ENCODE peak calls at places on chromosomes 7 and 10, in five cellular contexts. G is colonic mucosa, X is lung, N is spleen, M is foreskin fibroblast. T is an unnamed sample.

GRCh38 chr10:5623081-5623748 is 43.2 kb downstream of the ASB13 start:
- DNase-seq in G (peak; percentile 97), X (peak; percentile 91), N (peak; percentile 95), M (peak; percentile 93), T (no peak)

GRCh38 chr10:78972160-78972946 is 96.4 kb upstream of the ZMIZ1 start:
- DNase-seq in G (peak; percentile 52), X (peak; percentile 45), N (no peak), M (peak; percentile 86), T (peak; percentile 33)

GRCh38 chr10:107971411-107971810 is 806.9 kb upstream of the SORCS1 start:
- DNase-seq in G (no peak), X (no peak), N (no peak), M (peak; percentile 90), T (peak; percentile 80)

GRCh38 chr7:69756235-69756634 is 158.0 kb downstream of the AUTS2 start:
- DNase-seq in G (no peak), X (no peak), N (no peak), M (no peak), T (no peak)

GRCh38 chr7:41881313-41882130 is 178.6 kb upstream of the INHBA start:
- DNase-seq in G (peak; percentile 53), X (peak; percentile 70), N (peak; percentile 93), M (no peak), T (no peak)

GRCh38 chr7:53281312-53281711 is 245.9 kb downstream of the POM121L12 start:
- DNase-seq in G (no peak), X (no peak), N (no peak), M (no peak), T (no peak)

GRCh38 chr7:74371381-74372059 is 82.2 kb upstream of the GTF2IRD1 start:
- DNase-seq in G (peak; percentile 75), X (peak; percentile 37), N (no peak), M (peak; percentile 14), T (no peak)

GRCh38 chr7:112495820-112496462 is 15.2 kb downstream of the LSMEM1 start:
- DNase-seq in G (peak; percentile 47), X (no peak), N (no peak), M (peak; percentile 82), T (no peak)

GRCh38 chr7:159030490-159031134 is 114.1 kb downstream of the VIPR2 start:
- DNase-seq in G (peak; percentile 56), X (peak; percentile 56), N (no peak), M (no peak), T (no peak)

GRCh38 chr10:113019692-113020424 is 69.8 kb downstream of the TCF7L2 start:
- DNase-seq in G (no peak), X (no peak), N (no peak), M (no peak), T (no peak)

GRCh38 chr10:62374862-62375710 is 917 bp downstream of the ZNF365 start:
- DNase-seq in G (no peak), X (no peak), N (no peak), M (peak; percentile 43), T (no peak)

GRCh38 chr7:39184387-39184786 is 206.7 kb downstream of the POU6F2 start:
- DNase-seq in G (no peak), X (no peak), N (no peak), M (no peak), T (no peak)

GRCh38 chr7:39181398-39181797 is 203.7 kb downstream of the POU6F2 start:
- DNase-seq in G (no peak), X (no peak), N (no peak), M (no peak), T (no peak)

GRCh38 chr7:39186131-39186530 is 208.4 kb downstream of the POU6F2 start:
- DNase-seq in G (no peak), X (no peak), N (no peak), M (no peak), T (no peak)

GRCh38 chr7:39187130-39187529 is 209.4 kb downstream of the POU6F2 start:
- DNase-seq in G (no peak), X (no peak), N (no peak), M (no peak), T (no peak)

DNA sequence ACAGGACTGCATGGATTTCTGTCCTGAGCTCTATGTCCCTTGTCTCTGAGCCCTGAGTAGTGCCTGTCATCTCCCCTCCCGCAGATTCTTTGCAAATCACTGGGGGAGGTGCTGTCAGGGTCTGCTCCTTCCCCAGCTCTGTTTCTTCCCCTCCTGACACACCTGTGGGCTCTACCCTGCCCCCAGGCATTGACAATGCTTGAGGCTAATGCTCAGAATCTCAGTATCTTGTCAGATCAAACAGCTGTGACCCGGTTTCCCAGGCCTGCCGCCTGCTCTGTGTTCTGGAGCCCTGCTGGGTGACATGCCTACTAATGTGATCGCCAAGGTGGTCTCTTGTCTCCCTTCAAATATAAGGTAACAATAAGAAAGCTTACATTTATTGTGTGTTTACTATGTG is 209.0 kb downstream of the POU6F2 start:
- DNase-seq in G (no peak), X (no peak), N (no peak), M (no peak), T (no peak)
- H3K4me3 ChIP-seq in G (no peak overlapping the region), X (no peak overlapping the region), N (no peak overlapping the region), M (no peak overlapping the region), T (no peak overlapping the region)

DNA sequence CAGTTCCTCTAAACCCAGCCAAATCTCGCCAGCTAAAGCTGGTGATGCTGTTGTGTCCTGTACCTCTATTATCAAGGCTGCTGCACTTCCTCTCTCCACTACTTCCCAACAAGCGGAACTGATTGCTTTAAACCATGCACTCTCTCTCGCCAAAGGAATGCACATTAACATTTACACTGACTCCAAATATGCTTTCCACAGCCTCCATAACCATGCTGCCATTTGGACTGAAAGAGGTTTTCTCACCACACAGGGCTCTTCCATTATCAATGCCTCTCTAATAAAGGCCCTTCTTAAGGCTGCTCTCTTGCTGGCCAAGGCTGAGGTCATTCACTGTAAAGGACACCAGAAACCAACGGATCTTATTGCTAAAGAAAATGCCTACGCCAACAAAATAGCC is 11.4 kb upstream of the LRRC61 start:
- DNase-seq in G (no peak), X (no peak), N (no peak), M (no peak), T (no peak)
- H3K4me3 ChIP-seq in G (no peak overlapping the region), X (no peak overlapping the region), N (no peak overlapping the region), M (no peak overlapping the region), T (no peak overlapping the region)

GRCh38 chr7:486216-486743 is 33.4 kb downstream of the PDGFA start:
- DNase-seq in G (no peak), X (no peak), N (peak; percentile 43), M (no peak), T (no peak)
- H3K4me3 ChIP-seq in G (no peak overlapping the region), X (no peak overlapping the region), N (no peak overlapping the region), M (no peak overlapping the region), T (no peak overlapping the region)

GRCh38 chr7:29091121-29091601 is 55.2 kb downstream of the CPVL start:
- DNase-seq in G (peak; percentile 27), X (no peak), N (no peak), M (peak; percentile 47), T (no peak)
- H3K4me3 ChIP-seq in G (peak overlapping the region; percentile 7), X (no peak overlapping the region), N (peak overlapping the region; percentile 9), M (peak overlapping the region; percentile 36), T (no peak overlapping the region)